ENCODE peak calls at places on chromosomes 16 and 17, in seven cellular contexts. One of them, this sample, is unnamed.

GRCh38 chr16:78161023-78161729 is 61.7 kb downstream of the WWOX start:
- DNase-seq in H7: no peak
- DNase-seq in SW480: no peak
- DNase-seq in stimulated activated CD4-positive, alpha-beta T cell treated with anti-CD3 and anti-CD28 coated beads, Interleukin-2, amount 100 ng/mL, for 48 hours: no peak
- DNase-seq in 8988T: no peak
- DNase-seq in activated CD8-positive, alpha-beta T cell treated with anti-CD3 and anti-CD28 coated beads, Interleukin-2, amount 10 ng/mL, durations not matched to agents 7 days and 5 days: no peak
- DNase-seq in naive thymus-derived CD4-positive, alpha-beta T cell: no peak
- DNase-seq in this sample: no peak

GRCh38 chr16:83994087-83994486 is 26.0 kb downstream of the NECAB2 start:
- DNase-seq in H7: no peak
- DNase-seq in SW480: peak
- DNase-seq in stimulated activated CD4-positive, alpha-beta T cell treated with anti-CD3 and anti-CD28 coated beads, Interleukin-2, amount 100 ng/mL, for 48 hours: no peak
- DNase-seq in 8988T: no peak
- DNase-seq in activated CD8-positive, alpha-beta T cell treated with anti-CD3 and anti-CD28 coated beads, Interleukin-2, amount 10 ng/mL, durations not matched to agents 7 days and 5 days: peak
- DNase-seq in naive thymus-derived CD4-positive, alpha-beta T cell: no peak
- DNase-seq in this sample: no peak

GRCh38 chr17:71679832-71680231 is 441.0 kb upstream of the SOX9 start:
- DNase-seq in H7: no peak
- DNase-seq in SW480: no peak
- DNase-seq in stimulated activated CD4-positive, alpha-beta T cell treated with anti-CD3 and anti-CD28 coated beads, Interleukin-2, amount 100 ng/mL, for 48 hours: no peak
- DNase-seq in 8988T: no peak
- DNase-seq in activated CD8-positive, alpha-beta T cell treated with anti-CD3 and anti-CD28 coated beads, Interleukin-2, amount 10 ng/mL, durations not matched to agents 7 days and 5 days: no peak
- DNase-seq in naive thymus-derived CD4-positive, alpha-beta T cell: no peak
- DNase-seq in this sample: no peak

GRCh38 chr17:67044016-67044772 is at the start of gene CACNG1:
- DNase-seq in H7: no peak
- DNase-seq in SW480: no peak
- DNase-seq in stimulated activated CD4-positive, alpha-beta T cell treated with anti-CD3 and anti-CD28 coated beads, Interleukin-2, amount 100 ng/mL, for 48 hours: no peak
- DNase-seq in 8988T: no peak
- DNase-seq in activated CD8-positive, alpha-beta T cell treated with anti-CD3 and anti-CD28 coated beads, Interleukin-2, amount 10 ng/mL, durations not matched to agents 7 days and 5 days: no peak
- DNase-seq in naive thymus-derived CD4-positive, alpha-beta T cell: no peak
- DNase-seq in this sample: no peak

GRCh38 chr16:89004209-89004831 is 27.3 kb upstream of the CBFA2T3 start:
- DNase-seq in H7: no peak
- DNase-seq in SW480: peak
- DNase-seq in stimulated activated CD4-positive, alpha-beta T cell treated with anti-CD3 and anti-CD28 coated beads, Interleukin-2, amount 100 ng/mL, for 48 hours: no peak
- DNase-seq in 8988T: no peak
- DNase-seq in activated CD8-positive, alpha-beta T cell treated with anti-CD3 and anti-CD28 coated beads, Interleukin-2, amount 10 ng/mL, durations not matched to agents 7 days and 5 days: no peak
- DNase-seq in naive thymus-derived CD4-positive, alpha-beta T cell: no peak
- DNase-seq in this sample: no peak

GRCh38 chr17:1980665-1981250 is 44.4 kb downstream of the RTN4RL1 start:
- DNase-seq in H7: no peak
- DNase-seq in SW480: no peak
- DNase-seq in stimulated activated CD4-positive, alpha-beta T cell treated with anti-CD3 and anti-CD28 coated beads, Interleukin-2, amount 100 ng/mL, for 48 hours: no peak
- DNase-seq in 8988T: no peak
- DNase-seq in activated CD8-positive, alpha-beta T cell treated with anti-CD3 and anti-CD28 coated beads, Interleukin-2, amount 10 ng/mL, durations not matched to agents 7 days and 5 days: no peak
- DNase-seq in naive thymus-derived CD4-positive, alpha-beta T cell: no peak
- DNase-seq in this sample: no peak

GRCh38 chr17:18141210-18141803 is 32.8 kb downstream of the MYO15A start:
- DNase-seq in H7: peak
- DNase-seq in SW480: peak
- DNase-seq in stimulated activated CD4-positive, alpha-beta T cell treated with anti-CD3 and anti-CD28 coated beads, Interleukin-2, amount 100 ng/mL, for 48 hours: peak
- DNase-seq in 8988T: no peak
- DNase-seq in activated CD8-positive, alpha-beta T cell treated with anti-CD3 and anti-CD28 coated beads, Interleukin-2, amount 10 ng/mL, durations not matched to agents 7 days and 5 days: peak
- DNase-seq in naive thymus-derived CD4-positive, alpha-beta T cell: peak
- DNase-seq in this sample: no peak

GRCh38 chr16:86048221-86048620 is 149.3 kb downstream of the IRF8 start:
- DNase-seq in H7: peak
- DNase-seq in SW480: no peak
- DNase-seq in stimulated activated CD4-positive, alpha-beta T cell treated with anti-CD3 and anti-CD28 coated beads, Interleukin-2, amount 100 ng/mL, for 48 hours: no peak
- DNase-seq in 8988T: no peak
- DNase-seq in activated CD8-positive, alpha-beta T cell treated with anti-CD3 and anti-CD28 coated beads, Interleukin-2, amount 10 ng/mL, durations not matched to agents 7 days and 5 days: no peak
- DNase-seq in naive thymus-derived CD4-positive, alpha-beta T cell: no peak
- DNase-seq in this sample: no peak

GRCh38 chr17:50689956-50690886 is 17.5 kb downstream of the ANKRD40 start:
- DNase-seq in H7: peak
- DNase-seq in SW480: no peak
- DNase-seq in stimulated activated CD4-positive, alpha-beta T cell treated with anti-CD3 and anti-CD28 coated beads, Interleukin-2, amount 100 ng/mL, for 48 hours: no peak
- DNase-seq in 8988T: no peak
- DNase-seq in activated CD8-positive, alpha-beta T cell treated with anti-CD3 and anti-CD28 coated beads, Interleukin-2, amount 10 ng/mL, durations not matched to agents 7 days and 5 days: no peak
- DNase-seq in naive thymus-derived CD4-positive, alpha-beta T cell: no peak
- DNase-seq in this sample: no peak

GRCh38 chr16:31513126-31513525 is 4.9 kb upstream of the RUSF1 start:
- DNase-seq in H7: no peak
- DNase-seq in SW480: peak
- DNase-seq in stimulated activated CD4-positive, alpha-beta T cell treated with anti-CD3 and anti-CD28 coated beads, Interleukin-2, amount 100 ng/mL, for 48 hours: no peak
- DNase-seq in 8988T: no peak
- DNase-seq in activated CD8-positive, alpha-beta T cell treated with anti-CD3 and anti-CD28 coated beads, Interleukin-2, amount 10 ng/mL, durations not matched to agents 7 days and 5 days: no peak
- DNase-seq in naive thymus-derived CD4-positive, alpha-beta T cell: no peak
- DNase-seq in this sample: no peak

GRCh38 chr17:59154335-59154720 is 658 bp downstream of the SKA2 start:
- DNase-seq in H7: peak
- DNase-seq in SW480: peak
- DNase-seq in stimulated activated CD4-positive, alpha-beta T cell treated with anti-CD3 and anti-CD28 coated beads, Interleukin-2, amount 100 ng/mL, for 48 hours: no peak
- DNase-seq in 8988T: no peak
- DNase-seq in activated CD8-positive, alpha-beta T cell treated with anti-CD3 and anti-CD28 coated beads, Interleukin-2, amount 10 ng/mL, durations not matched to agents 7 days and 5 days: peak
- DNase-seq in naive thymus-derived CD4-positive, alpha-beta T cell: no peak
- DNase-seq in this sample: peak

GRCh38 chr17:42253173-42253545 is 23.0 kb downstream of the STAT5B start:
- DNase-seq in H7: no peak
- DNase-seq in SW480: no peak
- DNase-seq in stimulated activated CD4-positive, alpha-beta T cell treated with anti-CD3 and anti-CD28 coated beads, Interleukin-2, amount 100 ng/mL, for 48 hours: no peak
- DNase-seq in 8988T: no peak
- DNase-seq in activated CD8-positive, alpha-beta T cell treated with anti-CD3 and anti-CD28 coated beads, Interleukin-2, amount 10 ng/mL, durations not matched to agents 7 days and 5 days: no peak
- DNase-seq in naive thymus-derived CD4-positive, alpha-beta T cell: no peak
- DNase-seq in this sample: no peak

GRCh38 chr17:77363821-77364361 is 223.1 kb downstream of the SEC14L1 start:
- DNase-seq in H7: peak
- DNase-seq in SW480: no peak
- DNase-seq in stimulated activated CD4-positive, alpha-beta T cell treated with anti-CD3 and anti-CD28 coated beads, Interleukin-2, amount 100 ng/mL, for 48 hours: no peak
- DNase-seq in 8988T: no peak
- DNase-seq in activated CD8-positive, alpha-beta T cell treated with anti-CD3 and anti-CD28 coated beads, Interleukin-2, amount 10 ng/mL, durations not matched to agents 7 days and 5 days: no peak
- DNase-seq in naive thymus-derived CD4-positive, alpha-beta T cell: peak
- DNase-seq in this sample: no peak

GRCh38 chr17:58338454-58338841 is 9.9 kb upstream of the TSPOAP1 start:
- DNase-seq in H7: no peak
- DNase-seq in SW480: no peak
- DNase-seq in stimulated activated CD4-positive, alpha-beta T cell treated with anti-CD3 and anti-CD28 coated beads, Interleukin-2, amount 100 ng/mL, for 48 hours: peak
- DNase-seq in 8988T: no peak
- DNase-seq in activated CD8-positive, alpha-beta T cell treated with anti-CD3 and anti-CD28 coated beads, Interleukin-2, amount 10 ng/mL, durations not matched to agents 7 days and 5 days: peak
- DNase-seq in naive thymus-derived CD4-positive, alpha-beta T cell: no peak
- DNase-seq in this sample: no peak

GRCh38 chr17:78450696-78451344 is 72.4 kb downstream of the PGS1 start:
- DNase-seq in H7: no peak
- DNase-seq in SW480: no peak
- DNase-seq in stimulated activated CD4-positive, alpha-beta T cell treated with anti-CD3 and anti-CD28 coated beads, Interleukin-2, amount 100 ng/mL, for 48 hours: no peak
- DNase-seq in 8988T: no peak
- DNase-seq in activated CD8-positive, alpha-beta T cell treated with anti-CD3 and anti-CD28 coated beads, Interleukin-2, amount 10 ng/mL, durations not matched to agents 7 days and 5 days: no peak
- DNase-seq in naive thymus-derived CD4-positive, alpha-beta T cell: no peak
- DNase-seq in this sample: no peak

GRCh38 chr17:14575349-14575966 is 274.6 kb downstream of the HS3ST3B1 start:
- DNase-seq in H7: no peak
- DNase-seq in SW480: no peak
- DNase-seq in stimulated activated CD4-positive, alpha-beta T cell treated with anti-CD3 and anti-CD28 coated beads, Interleukin-2, amount 100 ng/mL, for 48 hours: no peak
- DNase-seq in 8988T: no peak
- DNase-seq in activated CD8-positive, alpha-beta T cell treated with anti-CD3 and anti-CD28 coated beads, Interleukin-2, amount 10 ng/mL, durations not matched to agents 7 days and 5 days: no peak
- DNase-seq in naive thymus-derived CD4-positive, alpha-beta T cell: no peak
- DNase-seq in this sample: no peak

GRCh38 chr17:39979021-39979660 is 1.5 kb upstream of the PSMD3 start:
- DNase-seq in H7: no peak
- DNase-seq in SW480: no peak
- DNase-seq in stimulated activated CD4-positive, alpha-beta T cell treated with anti-CD3 and anti-CD28 coated beads, Interleukin-2, amount 100 ng/mL, for 48 hours: no peak
- DNase-seq in 8988T: no peak
- DNase-seq in activated CD8-positive, alpha-beta T cell treated with anti-CD3 and anti-CD28 coated beads, Interleukin-2, amount 10 ng/mL, durations not matched to agents 7 days and 5 days: no peak
- DNase-seq in naive thymus-derived CD4-positive, alpha-beta T cell: no peak
- DNase-seq in this sample: no peak

GRCh38 chr17:45848868-45849535 is 4.3 kb downstream of the SPPL2C start:
- DNase-seq in H7: peak
- DNase-seq in SW480: no peak
- DNase-seq in stimulated activated CD4-positive, alpha-beta T cell treated with anti-CD3 and anti-CD28 coated beads, Interleukin-2, amount 100 ng/mL, for 48 hours: no peak
- DNase-seq in 8988T: no peak
- DNase-seq in activated CD8-positive, alpha-beta T cell treated with anti-CD3 and anti-CD28 coated beads, Interleukin-2, amount 10 ng/mL, durations not matched to agents 7 days and 5 days: no peak
- DNase-seq in naive thymus-derived CD4-positive, alpha-beta T cell: no peak
- DNase-seq in this sample: no peak

GRCh38 chr17:57401556-57402488 is 145.5 kb downstream of the MSI2 start:
- DNase-seq in H7: peak
- DNase-seq in SW480: no peak
- DNase-seq in stimulated activated CD4-positive, alpha-beta T cell treated with anti-CD3 and anti-CD28 coated beads, Interleukin-2, amount 100 ng/mL, for 48 hours: no peak
- DNase-seq in 8988T: no peak
- DNase-seq in activated CD8-positive, alpha-beta T cell treated with anti-CD3 and anti-CD28 coated beads, Interleukin-2, amount 10 ng/mL, durations not matched to agents 7 days and 5 days: no peak
- DNase-seq in naive thymus-derived CD4-positive, alpha-beta T cell: no peak
- DNase-seq in this sample: no peak

GRCh38 chr17:50908860-50909764 is 43.0 kb upstream of the TOB1 start:
- DNase-seq in H7: peak
- DNase-seq in SW480: peak
- DNase-seq in stimulated activated CD4-positive, alpha-beta T cell treated with anti-CD3 and anti-CD28 coated beads, Interleukin-2, amount 100 ng/mL, for 48 hours: no peak
- DNase-seq in 8988T: no peak
- DNase-seq in activated CD8-positive, alpha-beta T cell treated with anti-CD3 and anti-CD28 coated beads, Interleukin-2, amount 10 ng/mL, durations not matched to agents 7 days and 5 days: peak
- DNase-seq in naive thymus-derived CD4-positive, alpha-beta T cell: peak
- DNase-seq in this sample: no peak

GRCh38 chr16:68490358-68490757 is 42.0 kb upstream of the SMPD3 start:
- DNase-seq in H7: no peak
- DNase-seq in SW480: no peak
- DNase-seq in stimulated activated CD4-positive, alpha-beta T cell treated with anti-CD3 and anti-CD28 coated beads, Interleukin-2, amount 100 ng/mL, for 48 hours: no peak
- DNase-seq in 8988T: no peak
- DNase-seq in activated CD8-positive, alpha-beta T cell treated with anti-CD3 and anti-CD28 coated beads, Interleukin-2, amount 10 ng/mL, durations not matched to agents 7 days and 5 days: no peak
- DNase-seq in naive thymus-derived CD4-positive, alpha-beta T cell: no peak
- DNase-seq in this sample: no peak

GRCh38 chr16:82990155-82990554 is 363.4 kb downstream of the CDH13 start:
- DNase-seq in H7: no peak
- DNase-seq in SW480: no peak
- DNase-seq in stimulated activated CD4-positive, alpha-beta T cell treated with anti-CD3 and anti-CD28 coated beads, Interleukin-2, amount 100 ng/mL, for 48 hours: no peak
- DNase-seq in 8988T: no peak
- DNase-seq in activated CD8-positive, alpha-beta T cell treated with anti-CD3 and anti-CD28 coated beads, Interleukin-2, amount 10 ng/mL, durations not matched to agents 7 days and 5 days: no peak
- DNase-seq in naive thymus-derived CD4-positive, alpha-beta T cell: no peak
- DNase-seq in this sample: no peak

GRCh38 chr17:27576429-27577123 is 54.4 kb upstream of the LGALS9 start:
- DNase-seq in H7: no peak
- DNase-seq in SW480: no peak
- DNase-seq in stimulated activated CD4-positive, alpha-beta T cell treated with anti-CD3 and anti-CD28 coated beads, Interleukin-2, amount 100 ng/mL, for 48 hours: no peak
- DNase-seq in 8988T: no peak
- DNase-seq in activated CD8-positive, alpha-beta T cell treated with anti-CD3 and anti-CD28 coated beads, Interleukin-2, amount 10 ng/mL, durations not matched to agents 7 days and 5 days: no peak
- DNase-seq in naive thymus-derived CD4-positive, alpha-beta T cell: no peak
- DNase-seq in this sample: no peak

GRCh38 chr17:20262116-20262977 is 205.0 kb downstream of the LGALS9B start:
- DNase-seq in H7: no peak
- DNase-seq in SW480: no peak
- DNase-seq in stimulated activated CD4-positive, alpha-beta T cell treated with anti-CD3 and anti-CD28 coated beads, Interleukin-2, amount 100 ng/mL, for 48 hours: no peak
- DNase-seq in 8988T: no peak
- DNase-seq in activated CD8-positive, alpha-beta T cell treated with anti-CD3 and anti-CD28 coated beads, Interleukin-2, amount 10 ng/mL, durations not matched to agents 7 days and 5 days: peak
- DNase-seq in naive thymus-derived CD4-positive, alpha-beta T cell: peak
- DNase-seq in this sample: no peak

GRCh38 chr16:19382084-19382801 is 35.4 kb upstream of the TMC5 start:
- DNase-seq in H7: no peak
- DNase-seq in SW480: no peak
- DNase-seq in stimulated activated CD4-positive, alpha-beta T cell treated with anti-CD3 and anti-CD28 coated beads, Interleukin-2, amount 100 ng/mL, for 48 hours: no peak
- DNase-seq in 8988T: no peak
- DNase-seq in activated CD8-positive, alpha-beta T cell treated with anti-CD3 and anti-CD28 coated beads, Interleukin-2, amount 10 ng/mL, durations not matched to agents 7 days and 5 days: no peak
- DNase-seq in naive thymus-derived CD4-positive, alpha-beta T cell: no peak
- DNase-seq in this sample: no peak

GRCh38 chr17:1726626-1727257 is 2.2 kb downstream of the WDR81 start:
- DNase-seq in H7: no peak
- DNase-seq in SW480: no peak
- DNase-seq in stimulated activated CD4-positive, alpha-beta T cell treated with anti-CD3 and anti-CD28 coated beads, Interleukin-2, amount 100 ng/mL, for 48 hours: no peak
- DNase-seq in 8988T: no peak
- DNase-seq in activated CD8-positive, alpha-beta T cell treated with anti-CD3 and anti-CD28 coated beads, Interleukin-2, amount 10 ng/mL, durations not matched to agents 7 days and 5 days: no peak
- DNase-seq in naive thymus-derived CD4-positive, alpha-beta T cell: no peak
- DNase-seq in this sample: no peak

GRCh38 chr16:75007443-75007842 is 8.6 kb downstream of the ZNRF1 start:
- DNase-seq in H7: no peak
- DNase-seq in SW480: no peak
- DNase-seq in stimulated activated CD4-positive, alpha-beta T cell treated with anti-CD3 and anti-CD28 coated beads, Interleukin-2, amount 100 ng/mL, for 48 hours: no peak
- DNase-seq in 8988T: no peak
- DNase-seq in activated CD8-positive, alpha-beta T cell treated with anti-CD3 and anti-CD28 coated beads, Interleukin-2, amount 10 ng/mL, durations not matched to agents 7 days and 5 days: no peak
- DNase-seq in naive thymus-derived CD4-positive, alpha-beta T cell: no peak
- DNase-seq in this sample: no peak

GRCh38 chr16:8855051-8855786 is 13.6 kb downstream of the CARHSP1 start:
- DNase-seq in H7: no peak
- DNase-seq in SW480: no peak
- DNase-seq in stimulated activated CD4-positive, alpha-beta T cell treated with anti-CD3 and anti-CD28 coated beads, Interleukin-2, amount 100 ng/mL, for 48 hours: no peak
- DNase-seq in 8988T: no peak
- DNase-seq in activated CD8-positive, alpha-beta T cell treated with anti-CD3 and anti-CD28 coated beads, Interleukin-2, amount 10 ng/mL, durations not matched to agents 7 days and 5 days: no peak
- DNase-seq in naive thymus-derived CD4-positive, alpha-beta T cell: no peak
- DNase-seq in this sample: no peak

GRCh38 chr17:17598003-17598402 is 6.5 kb upstream of the PEMT start:
- DNase-seq in H7: no peak
- DNase-seq in SW480: no peak
- DNase-seq in stimulated activated CD4-positive, alpha-beta T cell treated with anti-CD3 and anti-CD28 coated beads, Interleukin-2, amount 100 ng/mL, for 48 hours: no peak
- DNase-seq in 8988T: no peak
- DNase-seq in activated CD8-positive, alpha-beta T cell treated with anti-CD3 and anti-CD28 coated beads, Interleukin-2, amount 10 ng/mL, durations not matched to agents 7 days and 5 days: no peak
- DNase-seq in naive thymus-derived CD4-positive, alpha-beta T cell: no peak
- DNase-seq in this sample: no peak

GRCh38 chr16:27258241-27258734 is 10.3 kb downstream of the NSMCE1 start:
- DNase-seq in H7: no peak
- DNase-seq in SW480: no peak
- DNase-seq in stimulated activated CD4-positive, alpha-beta T cell treated with anti-CD3 and anti-CD28 coated beads, Interleukin-2, amount 100 ng/mL, for 48 hours: no peak
- DNase-seq in 8988T: no peak
- DNase-seq in activated CD8-positive, alpha-beta T cell treated with anti-CD3 and anti-CD28 coated beads, Interleukin-2, amount 10 ng/mL, durations not matched to agents 7 days and 5 days: peak
- DNase-seq in naive thymus-derived CD4-positive, alpha-beta T cell: no peak
- DNase-seq in this sample: no peak

GRCh38 chr17:17057057-17057551 is 14.8 kb downstream of the MPRIP start:
- DNase-seq in H7: no peak
- DNase-seq in SW480: no peak
- DNase-seq in stimulated activated CD4-positive, alpha-beta T cell treated with anti-CD3 and anti-CD28 coated beads, Interleukin-2, amount 100 ng/mL, for 48 hours: no peak
- DNase-seq in 8988T: no peak
- DNase-seq in activated CD8-positive, alpha-beta T cell treated with anti-CD3 and anti-CD28 coated beads, Interleukin-2, amount 10 ng/mL, durations not matched to agents 7 days and 5 days: no peak
- DNase-seq in naive thymus-derived CD4-positive, alpha-beta T cell: no peak
- DNase-seq in this sample: no peak

GRCh38 chr17:10309003-10309974 is 63.5 kb downstream of the MYH13 start:
- DNase-seq in H7: no peak
- DNase-seq in SW480: no peak
- DNase-seq in stimulated activated CD4-positive, alpha-beta T cell treated with anti-CD3 and anti-CD28 coated beads, Interleukin-2, amount 100 ng/mL, for 48 hours: no peak
- DNase-seq in 8988T: no peak
- DNase-seq in activated CD8-positive, alpha-beta T cell treated with anti-CD3 and anti-CD28 coated beads, Interleukin-2, amount 10 ng/mL, durations not matched to agents 7 days and 5 days: no peak
- DNase-seq in naive thymus-derived CD4-positive, alpha-beta T cell: no peak
- DNase-seq in this sample: no peak

GRCh38 chr17:38575781-38576180 is 30.0 kb downstream of the SRCIN1 start:
- DNase-seq in H7: no peak
- DNase-seq in SW480: no peak
- DNase-seq in stimulated activated CD4-positive, alpha-beta T cell treated with anti-CD3 and anti-CD28 coated beads, Interleukin-2, amount 100 ng/mL, for 48 hours: no peak
- DNase-seq in 8988T: no peak
- DNase-seq in activated CD8-positive, alpha-beta T cell treated with anti-CD3 and anti-CD28 coated beads, Interleukin-2, amount 10 ng/mL, durations not matched to agents 7 days and 5 days: no peak
- DNase-seq in naive thymus-derived CD4-positive, alpha-beta T cell: no peak
- DNase-seq in this sample: no peak

GRCh38 chr16:53865492-53865863 is 161.5 kb downstream of the FTO start:
- DNase-seq in H7: peak
- DNase-seq in SW480: peak
- DNase-seq in stimulated activated CD4-positive, alpha-beta T cell treated with anti-CD3 and anti-CD28 coated beads, Interleukin-2, amount 100 ng/mL, for 48 hours: no peak
- DNase-seq in 8988T: no peak
- DNase-seq in activated CD8-positive, alpha-beta T cell treated with anti-CD3 and anti-CD28 coated beads, Interleukin-2, amount 10 ng/mL, durations not matched to agents 7 days and 5 days: no peak
- DNase-seq in naive thymus-derived CD4-positive, alpha-beta T cell: no peak
- DNase-seq in this sample: peak

GRCh38 chr16:61409604-61410003 is 626.6 kb downstream of the CDH8 start:
- DNase-seq in H7: no peak
- DNase-seq in SW480: no peak
- DNase-seq in stimulated activated CD4-positive, alpha-beta T cell treated with anti-CD3 and anti-CD28 coated beads, Interleukin-2, amount 100 ng/mL, for 48 hours: no peak
- DNase-seq in 8988T: no peak
- DNase-seq in activated CD8-positive, alpha-beta T cell treated with anti-CD3 and anti-CD28 coated beads, Interleukin-2, amount 10 ng/mL, durations not matched to agents 7 days and 5 days: no peak
- DNase-seq in naive thymus-derived CD4-positive, alpha-beta T cell: no peak
- DNase-seq in this sample: no peak

GRCh38 chr16:11224894-11225676 is 30.9 kb downstream of the SOCS1 start:
- DNase-seq in H7: no peak
- DNase-seq in SW480: no peak
- DNase-seq in stimulated activated CD4-positive, alpha-beta T cell treated with anti-CD3 and anti-CD28 coated beads, Interleukin-2, amount 100 ng/mL, for 48 hours: peak
- DNase-seq in 8988T: no peak
- DNase-seq in activated CD8-positive, alpha-beta T cell treated with anti-CD3 and anti-CD28 coated beads, Interleukin-2, amount 10 ng/mL, durations not matched to agents 7 days and 5 days: peak
- DNase-seq in naive thymus-derived CD4-positive, alpha-beta T cell: peak
- DNase-seq in this sample: peak

GRCh38 chr17:76920364-76921139 is 52.3 kb downstream of the MGAT5B start:
- DNase-seq in H7: no peak
- DNase-seq in SW480: no peak
- DNase-seq in stimulated activated CD4-positive, alpha-beta T cell treated with anti-CD3 and anti-CD28 coated beads, Interleukin-2, amount 100 ng/mL, for 48 hours: no peak
- DNase-seq in 8988T: no peak
- DNase-seq in activated CD8-positive, alpha-beta T cell treated with anti-CD3 and anti-CD28 coated beads, Interleukin-2, amount 10 ng/mL, durations not matched to agents 7 days and 5 days: no peak
- DNase-seq in naive thymus-derived CD4-positive, alpha-beta T cell: no peak
- DNase-seq in this sample: no peak